ENCODE peak calls at places on chromosomes 3 and 15, in eight cellular contexts. One of them, this sample, is unnamed.

GRCh38 chr15:80743189-80743833 is 35.9 kb upstream of the CEMIP start:
- DNase-seq in substantia nigra: no peak
- DNase-seq in ovary: no peak
- DNase-seq in spleen: no peak
- DNase-seq in NCI-H460: no peak
- DNase-seq in NCI-H1694: no peak
- DNase-seq in HEK293T: no peak
- DNase-seq in activated naive CD8-positive, alpha-beta T cell treated with anti-CD3 and anti-CD28 coated beads, Interleukin-2, amount 10 ng/mL, durations not matched to agents 7 days and 5 days: no peak
- DNase-seq in this sample: no peak

GRCh38 chr3:123705886-123706285 is 121.0 kb upstream of the HACD2 start:
- DNase-seq in substantia nigra: no peak
- DNase-seq in ovary: no peak
- DNase-seq in spleen: no peak
- DNase-seq in NCI-H460: no peak
- DNase-seq in NCI-H1694: no peak
- DNase-seq in HEK293T: no peak
- DNase-seq in activated naive CD8-positive, alpha-beta T cell treated with anti-CD3 and anti-CD28 coated beads, Interleukin-2, amount 10 ng/mL, durations not matched to agents 7 days and 5 days: no peak
- DNase-seq in this sample: no peak

GRCh38 chr3:125043599-125044151 is 12.1 kb downstream of the HEG1 start:
- DNase-seq in substantia nigra: no peak
- DNase-seq in ovary: peak
- DNase-seq in spleen: no peak
- DNase-seq in NCI-H460: no peak
- DNase-seq in NCI-H1694: no peak
- DNase-seq in HEK293T: no peak
- DNase-seq in activated naive CD8-positive, alpha-beta T cell treated with anti-CD3 and anti-CD28 coated beads, Interleukin-2, amount 10 ng/mL, durations not matched to agents 7 days and 5 days: no peak
- DNase-seq in this sample: no peak

GRCh38 chr15:84033793-84034553 is 201.6 kb upstream of the GOLGA6L4 start:
- DNase-seq in substantia nigra: no peak
- DNase-seq in ovary: no peak
- DNase-seq in spleen: no peak
- DNase-seq in NCI-H460: no peak
- DNase-seq in NCI-H1694: no peak
- DNase-seq in HEK293T: no peak
- DNase-seq in activated naive CD8-positive, alpha-beta T cell treated with anti-CD3 and anti-CD28 coated beads, Interleukin-2, amount 10 ng/mL, durations not matched to agents 7 days and 5 days: no peak
- DNase-seq in this sample: no peak

GRCh38 chr15:48392356-48392755 is 61.1 kb downstream of the DUT start:
- DNase-seq in substantia nigra: peak
- DNase-seq in ovary: peak
- DNase-seq in spleen: no peak
- DNase-seq in NCI-H460: no peak
- DNase-seq in NCI-H1694: no peak
- DNase-seq in HEK293T: no peak
- DNase-seq in activated naive CD8-positive, alpha-beta T cell treated with anti-CD3 and anti-CD28 coated beads, Interleukin-2, amount 10 ng/mL, durations not matched to agents 7 days and 5 days: no peak
- DNase-seq in this sample: no peak

GRCh38 chr3:13141183-13141582 is 68.0 kb upstream of the IQSEC1 start:
- DNase-seq in substantia nigra: no peak
- DNase-seq in ovary: no peak
- DNase-seq in spleen: peak
- DNase-seq in NCI-H460: no peak
- DNase-seq in NCI-H1694: no peak
- DNase-seq in HEK293T: no peak
- DNase-seq in activated naive CD8-positive, alpha-beta T cell treated with anti-CD3 and anti-CD28 coated beads, Interleukin-2, amount 10 ng/mL, durations not matched to agents 7 days and 5 days: no peak
- DNase-seq in this sample: no peak

GRCh38 chr15:22951381-22952280 is 28.5 kb downstream of the CYFIP1 start:
- DNase-seq in substantia nigra: no peak
- DNase-seq in ovary: peak
- DNase-seq in spleen: peak
- DNase-seq in NCI-H460: no peak
- DNase-seq in NCI-H1694: no peak
- DNase-seq in HEK293T: no peak
- DNase-seq in activated naive CD8-positive, alpha-beta T cell treated with anti-CD3 and anti-CD28 coated beads, Interleukin-2, amount 10 ng/mL, durations not matched to agents 7 days and 5 days: no peak
- DNase-seq in this sample: no peak

GRCh38 chr3:72270072-72270611 is 485.2 kb upstream of the PROK2 start:
- DNase-seq in substantia nigra: peak
- DNase-seq in ovary: peak
- DNase-seq in spleen: peak
- DNase-seq in NCI-H460: peak
- DNase-seq in NCI-H1694: no peak
- DNase-seq in HEK293T: peak
- DNase-seq in activated naive CD8-positive, alpha-beta T cell treated with anti-CD3 and anti-CD28 coated beads, Interleukin-2, amount 10 ng/mL, durations not matched to agents 7 days and 5 days: no peak
- DNase-seq in this sample: no peak

GRCh38 chr3:55654123-55654787 is 167.1 kb upstream of the WNT5A start:
- DNase-seq in substantia nigra: no peak
- DNase-seq in ovary: no peak
- DNase-seq in spleen: no peak
- DNase-seq in NCI-H460: no peak
- DNase-seq in NCI-H1694: no peak
- DNase-seq in HEK293T: no peak
- DNase-seq in activated naive CD8-positive, alpha-beta T cell treated with anti-CD3 and anti-CD28 coated beads, Interleukin-2, amount 10 ng/mL, durations not matched to agents 7 days and 5 days: no peak
- DNase-seq in this sample: no peak

GRCh38 chr15:27989838-27990237 is 109.3 kb downstream of the OCA2 start:
- DNase-seq in substantia nigra: no peak
- DNase-seq in ovary: no peak
- DNase-seq in spleen: no peak
- DNase-seq in NCI-H460: no peak
- DNase-seq in NCI-H1694: no peak
- DNase-seq in HEK293T: no peak
- DNase-seq in activated naive CD8-positive, alpha-beta T cell treated with anti-CD3 and anti-CD28 coated beads, Interleukin-2, amount 10 ng/mL, durations not matched to agents 7 days and 5 days: no peak
- DNase-seq in this sample: no peak

GRCh38 chr3:157294444-157294843 is 134.5 kb upstream of the CCNL1 start:
- DNase-seq in substantia nigra: no peak
- DNase-seq in ovary: no peak
- DNase-seq in spleen: no peak
- DNase-seq in NCI-H460: no peak
- DNase-seq in NCI-H1694: no peak
- DNase-seq in HEK293T: no peak
- DNase-seq in activated naive CD8-positive, alpha-beta T cell treated with anti-CD3 and anti-CD28 coated beads, Interleukin-2, amount 10 ng/mL, durations not matched to agents 7 days and 5 days: no peak
- DNase-seq in this sample: no peak

GRCh38 chr15:39629376-39629775 is 48.5 kb downstream of the THBS1 start:
- DNase-seq in substantia nigra: no peak
- DNase-seq in ovary: no peak
- DNase-seq in spleen: no peak
- DNase-seq in NCI-H460: no peak
- DNase-seq in NCI-H1694: no peak
- DNase-seq in HEK293T: no peak
- DNase-seq in activated naive CD8-positive, alpha-beta T cell treated with anti-CD3 and anti-CD28 coated beads, Interleukin-2, amount 10 ng/mL, durations not matched to agents 7 days and 5 days: peak
- DNase-seq in this sample: no peak